ENCODE peak calls at places on chromosomes 7 and 10, in seven cellular contexts. T is A549, R is body of pancreas, P is lower leg skin, A is NB4, W is stomach, H is Peyer's patch. K is an unnamed sample.

GRCh38 chr7:85770332-85770731 is 583.5 kb upstream of the SEMA3D start:
- DNase-seq in T (no peak), R (no peak), P (no peak), A (no peak), W (no peak), H (no peak), K (no peak)

GRCh38 chr10:30431435-30431911 is 2.5 kb upstream of the MAP3K8 start:
- DNase-seq in T (peak), R (no peak), P (no peak), A (peak), W (peak), H (no peak), K (no peak)

GRCh38 chr7:7978860-7979259 is 10.3 kb downstream of the GLCCI1 start:
- DNase-seq in T (no peak), R (no peak), P (no peak), A (peak), W (no peak), H (no peak), K (no peak)

GRCh38 chr10:100562806-100563293 is 27.1 kb downstream of the HIF1AN start:
- DNase-seq in T (peak), R (peak), P (no peak), A (peak), W (no peak), H (no peak), K (no peak)

GRCh38 chr10:48331436-48331835 is 25.0 kb downstream of the MAPK8 start:
- DNase-seq in T (no peak), R (no peak), P (no peak), A (no peak), W (no peak), H (no peak), K (no peak)

GRCh38 chr7:153190452-153190851 is 430.9 kb downstream of the ACTR3B start:
- DNase-seq in T (peak), R (no peak), P (no peak), A (peak), W (no peak), H (no peak), K (no peak)

GRCh38 chr7:101210143-101210542 is 7.2 kb downstream of the PLOD3 start:
- DNase-seq in T (no peak), R (no peak), P (no peak), A (no peak), W (no peak), H (no peak), K (no peak)

GRCh38 chr7:127678947-127679346 is 27.0 kb downstream of the SND1 start:
- DNase-seq in T (no peak), R (no peak), P (no peak), A (no peak), W (no peak), H (no peak), K (no peak)

GRCh38 chr10:52984169-52984568 is 211.6 kb upstream of the MBL2 start:
- DNase-seq in T (no peak), R (no peak), P (no peak), A (no peak), W (no peak), H (no peak), K (no peak)

GRCh38 chr10:62231371-62231770 is 37.3 kb downstream of the RTKN2 start:
- DNase-seq in T (peak), R (no peak), P (no peak), A (no peak), W (no peak), H (no peak), K (no peak)

GRCh38 chr7:142298009-142298408 is 40.2 kb upstream of the PRSS58 start:
- DNase-seq in T (peak), R (no peak), P (no peak), A (peak), W (no peak), H (no peak), K (no peak)

GRCh38 chr10:128000660-128001059 is 93.8 kb downstream of the PTPRE start:
- DNase-seq in T (no peak), R (no peak), P (no peak), A (no peak), W (no peak), H (no peak), K (no peak)

GRCh38 chr7:376306-376969 is 86.5 kb downstream of the FOXL3 start:
- DNase-seq in T (no peak), R (peak), P (peak), A (no peak), W (peak), H (no peak), K (peak)

GRCh38 chr10:103278862-103279298 is 1.9 kb downstream of the INA start:
- DNase-seq in T (peak), R (peak), P (no peak), A (peak), W (peak), H (no peak), K (no peak)

GRCh38 chr7:116951366-116952292 is 1.7 kb upstream of the ST7 start:
- DNase-seq in T (no peak), R (no peak), P (no peak), A (no peak), W (no peak), H (no peak), K (no peak)

GRCh38 chr10:101092742-101093386 is 31.1 kb downstream of the KAZALD1 start:
- DNase-seq in T (peak), R (no peak), P (no peak), A (no peak), W (no peak), H (no peak), K (no peak)

GRCh38 chr7:483656-484364 is 35.8 kb downstream of the PDGFA start:
- DNase-seq in T (no peak), R (no peak), P (no peak), A (no peak), W (no peak), H (no peak), K (no peak)

GRCh38 chr10:26697163-26697921 is at the start of gene PDSS1:
- DNase-seq in T (peak), R (peak), P (peak), A (peak), W (peak), H (peak), K (peak)

GRCh38 chr10:89250814-89251416 is 660 bp downstream of the LIPA start:
- DNase-seq in T (no peak), R (no peak), P (no peak), A (no peak), W (no peak), H (no peak), K (no peak)

DNA sequence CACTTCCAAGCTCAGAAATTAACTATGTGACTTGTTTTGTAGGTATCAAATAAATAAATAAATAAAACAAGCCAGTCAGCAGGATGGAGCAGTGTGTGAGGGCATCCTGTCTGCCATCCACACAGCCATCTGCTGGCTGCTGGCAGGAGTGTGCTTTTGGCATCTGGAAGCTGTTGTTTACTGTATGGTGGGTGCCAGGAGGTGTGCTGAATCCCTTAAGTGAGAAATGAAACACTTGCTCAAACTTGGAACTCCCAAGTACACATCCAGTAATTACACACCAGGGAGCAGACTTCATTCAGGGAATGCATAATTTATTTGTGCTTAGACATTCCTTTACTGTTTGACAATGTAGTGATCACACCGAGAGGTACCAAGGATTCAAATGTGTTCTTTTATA is 16.9 kb upstream of the TAX1BP1 start:
- DNase-seq in T (peak), R (peak), P (no peak), A (peak), W (peak), H (no peak), K (no peak)
- TF ChIP-seq CTCF in T (peak), R (no peak), P (no peak), A (peak), W (no peak), H (no peak), K (no peak)

GRCh38 chr7:1540391-1541271 is 10.1 kb downstream of the MAFK start:
- DNase-seq in T (peak), R (no peak), P (peak), A (no peak), W (no peak), H (no peak), K (no peak)
- TF ChIP-seq POLR2A in T (peak), R (no peak), P (no peak), A (no peak), W (no peak), H (no peak), K (no peak)

GRCh38 chr7:135238112-135238744 is 4.6 kb downstream of the STRA8 start:
- DNase-seq in T (peak), R (no peak), P (peak), A (peak), W (no peak), H (no peak), K (no peak)
- TF ChIP-seq CTCF in T (peak), R (no peak), P (no peak), A (peak), W (no peak), H (no peak), K (no peak)

DNA sequence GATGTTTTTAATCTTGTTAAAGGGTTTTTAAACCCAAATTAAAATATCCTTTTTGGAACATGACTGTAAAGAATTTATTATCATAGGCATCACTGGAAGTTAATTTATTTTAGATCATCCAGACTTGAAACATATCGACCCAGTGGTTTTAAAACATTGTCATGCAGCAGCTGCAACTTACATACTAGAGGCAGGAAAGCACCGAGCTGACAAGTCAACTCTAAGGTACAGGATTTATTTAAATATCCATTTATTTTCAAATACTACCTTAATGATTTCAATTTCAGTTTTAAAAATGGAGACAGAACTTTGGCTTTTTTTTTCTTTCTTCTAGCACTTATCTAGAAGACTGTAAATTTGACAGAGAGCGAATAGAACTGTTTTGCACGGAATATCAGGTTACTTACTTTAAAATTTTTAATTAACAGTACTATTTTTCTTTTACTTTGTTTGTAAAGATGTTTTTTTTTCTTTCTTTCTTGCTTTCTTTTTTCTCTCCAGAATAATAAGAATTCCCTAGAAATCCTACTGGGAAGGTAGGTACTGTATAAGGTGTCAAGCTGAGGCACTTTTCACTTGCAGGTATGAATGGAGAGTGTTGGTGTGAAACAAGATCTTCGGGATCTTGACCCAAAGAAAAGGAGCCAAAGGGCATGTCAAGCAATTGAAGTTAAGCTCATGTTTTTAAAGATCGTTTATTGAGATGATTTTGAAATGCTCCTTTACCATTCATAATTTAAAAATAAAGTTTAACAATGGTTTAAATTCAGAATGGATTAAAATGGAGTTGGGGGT is 1.8 kb downstream of the COMMD3 start:
- DNase-seq in T (no peak), R (no peak), P (no peak), A (no peak), W (no peak), H (no peak), K (no peak)
- TF ChIP-seq POLR2A in T (no peak), R (no peak), P (no peak), A (no peak), W (no peak), H (no peak), K (no peak)